ENCODE peak calls at places on chromosomes 5 and 9, in six cellular contexts. C is suprapubic skin, Y is adrenal gland, O is IMR-90, B is tibial artery, L is Peyer's patch. G is an unnamed sample. For H3K9me3 and H3K36me3, the result is how much of the 10 kb centered on the place peaks cover.

GRCh38 chr9:93501406-93501805 is 48.0 kb upstream of the FAM120AOS start:
- DNase-seq in C (no peak), L (no peak), Y (no peak), B (no peak), O (no peak), G (no peak)

GRCh38 chr5:137497396-137498290 is 1.5 kb downstream of the SPOCK1 start:
- DNase-seq in L (no peak), B (no peak), O (no peak), C (no peak), Y (no peak), G (peak)

GRCh38 chr5:17694922-17695321 is 60.7 kb downstream of the TAF11L14 start:
- DNase-seq in B (no peak), Y (no peak), C (no peak), L (no peak), O (no peak), G (peak)

GRCh38 chr5:112657804-112658203 is 79.9 kb upstream of the APC start:
- DNase-seq in L (no peak), B (no peak), C (no peak), O (no peak), Y (no peak), G (no peak)

GRCh38 chr5:175734501-175734900 is 76.6 kb downstream of the HRH2 start:
- DNase-seq in B (peak), C (no peak), Y (no peak), O (no peak), L (no peak), G (no peak)

GRCh38 chr9:16030513-16031185 is 477.8 kb downstream of the CCDC171 start:
- DNase-seq in C (no peak), Y (no peak), O (peak), B (no peak), L (no peak), G (peak)

GRCh38 chr9:135858491-135859185 is 48.7 kb downstream of the CAMSAP1 start:
- DNase-seq in B (no peak), L (no peak), Y (peak), O (peak), C (no peak), G (peak)

GRCh38 chr9:129619787-129620668 is 873 bp downstream of the C9orf50 start:
- DNase-seq in B (no peak), O (peak), Y (no peak), C (no peak), L (no peak), G (no peak)

GRCh38 chr5:174573210-174574014 is 151.0 kb upstream of the MSX2 start:
- DNase-seq in O (peak), C (no peak), L (no peak), Y (no peak), B (no peak), G (no peak)

GRCh38 chr9:129069128-129069824 is 11.6 kb upstream of the DOLPP1 start:
- DNase-seq in C (no peak), B (peak), L (peak), O (no peak), Y (peak), G (no peak)

GRCh38 chr5:173997331-173997730 is 8.4 kb downstream of the C5orf47 start:
- DNase-seq in Y (no peak), B (no peak), O (no peak), L (no peak), C (no peak), G (no peak)

GRCh38 chr9:100534401-100534800 is 43.5 kb upstream of the CAVIN4 start:
- DNase-seq in C (no peak), Y (no peak), O (no peak), B (no peak), L (no peak), G (no peak)

GRCh38 chr5:61229416-61229815 is 67.1 kb upstream of the SMIM15 start:
- DNase-seq in L (no peak), B (no peak), Y (peak), C (no peak), O (no peak), G (no peak)

GRCh38 chr5:88251048-88251711 is 17.5 kb downstream of the TMEM161B start:
- DNase-seq in L (no peak), C (no peak), B (no peak), Y (no peak), O (peak), G (no peak)

GRCh38 chr5:154513669-154514084 is 35.6 kb upstream of the HAND1 start:
- DNase-seq in C (no peak), L (no peak), O (no peak), Y (no peak), B (peak), G (no peak)

GRCh38 chr5:10333154-10334006 is 20.1 kb upstream of the MARCHF6 start:
- DNase-seq in B (peak), C (no peak), O (peak), L (peak), Y (peak), G (peak)

GRCh38 chr5:93589812-93590215 is 6.8 kb downstream of the NR2F1 start:
- DNase-seq in B (no peak), Y (no peak), L (no peak), C (no peak), O (no peak), G (no peak)

GRCh38 chr9:121271368-121272351 is 3.7 kb downstream of the GSN start:
- DNase-seq in Y (no peak), O (peak), C (no peak), B (peak), L (no peak), G (no peak)

GRCh38 chr9:32247173-32247572 is 137.3 kb upstream of the ACO1 start:
- DNase-seq in L (no peak), B (no peak), Y (peak), O (no peak), C (no peak), G (no peak)

GRCh38 chr5:122101636-122102285 is 23.7 kb upstream of the LOX start:
- DNase-seq in B (no peak), O (peak), Y (no peak), C (no peak), L (no peak), G (peak)

GRCh38 chr5:74231697-74232096 is 408.8 kb downstream of the ENC1 start:
- DNase-seq in Y (no peak), B (no peak), O (no peak), L (no peak), C (no peak), G (peak)

GRCh38 chr5:311963-312362 is 9.6 kb upstream of the AHRR start:
- DNase-seq in O (no peak), C (peak), Y (no peak), L (no peak), B (no peak), G (no peak)

GRCh38 chr9:110255417-110256141 is 728 bp downstream of the TXN start:
- DNase-seq in Y (peak), B (peak), C (peak), L (peak), O (peak), G (peak)

GRCh38 chr5:136701191-136701590 is 335.8 kb upstream of the TRPC7 start:
- DNase-seq in B (no peak), Y (no peak), O (no peak), C (no peak), L (no peak), G (peak)

GRCh38 chr9:31030741-31031202 is 1353.7 kb upstream of the ACO1 start:
- DNase-seq in C (no peak), B (no peak), O (no peak), L (no peak), Y (no peak), G (peak)

GRCh38 chr5:61910771-61911170 is 395.2 kb upstream of the KIF2A start:
- DNase-seq in B (no peak), Y (peak), O (no peak), C (no peak), L (no peak), G (peak)

GRCh38 chr9:137296214-137297059 is 5.6 kb downstream of the NRARP start:
- DNase-seq in O (peak), Y (no peak), B (no peak), C (no peak), L (peak), G (no peak)

GRCh38 chr9:33024126-33024965 is 727 bp upstream of the DNAJA1 start:
- DNase-seq in C (no peak), O (peak), B (no peak), L (no peak), Y (peak), G (peak)

GRCh38 chr9:114451707-114452031 is 53.6 kb downstream of the WHRN start:
- DNase-seq in L (no peak), C (no peak), Y (peak), O (no peak), B (no peak), G (no peak)

GRCh38 chr5:173396311-173396993 is 68.2 kb upstream of the STC2 start:
- DNase-seq in C (no peak), L (no peak), O (no peak), Y (no peak), B (no peak), G (no peak)

GRCh38 chr9:125446581-125447094 is 185.0 kb downstream of the GAPVD1 start:
- DNase-seq in Y (no peak), C (no peak), O (no peak), B (no peak), L (no peak), G (no peak)

GRCh38 chr9:26129216-26129615 is 451.0 kb upstream of the TUSC1 start:
- DNase-seq in C (no peak), Y (no peak), L (no peak), B (no peak), O (no peak), G (no peak)

GRCh38 chr5:96001262-96001661 is 39.6 kb upstream of the ELL2 start:
- DNase-seq in B (no peak), O (peak), L (no peak), C (no peak), Y (no peak), G (no peak)

GRCh38 chr9:81814794-81815464 is 113.3 kb upstream of the SPATA31D4 start:
- DNase-seq in O (no peak), Y (no peak), C (no peak), B (no peak), L (no peak), G (peak)

GRCh38 chr5:140785905-140786686 is at the start of gene PCDHA1:
- DNase-seq in B (no peak), L (no peak), O (no peak), Y (no peak), C (no peak), G (no peak)

GRCh38 chr5:140780512-140780911 is 5.4 kb upstream of the PCDHA1 start:
- DNase-seq in L (no peak), C (no peak), O (no peak), B (no peak), Y (no peak), G (no peak)
- H3K9me3 ChIP-seq in L (under half), C (under half), O (under half), B (half or more), Y (under half), G (under half)

DNA sequence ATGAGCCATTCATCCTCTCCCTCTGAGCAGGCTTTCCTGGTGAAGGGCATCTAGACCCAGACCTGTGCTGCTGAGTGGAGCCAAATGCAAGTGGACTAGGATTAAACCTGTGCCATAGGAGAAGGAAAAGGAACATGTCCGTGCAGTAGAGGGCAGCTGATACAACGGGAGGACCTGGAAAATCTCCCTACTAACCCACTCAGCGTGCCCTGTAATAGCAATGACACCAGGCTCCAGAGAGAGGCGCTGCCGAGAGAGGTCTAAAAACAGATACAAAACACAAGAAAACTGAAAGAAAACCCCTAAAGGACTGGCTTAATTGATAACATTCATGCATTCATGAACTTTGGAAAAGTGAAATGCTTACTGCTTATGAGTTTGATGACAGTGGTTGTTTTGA is 60.8 kb downstream of the PFDN1 start:
- DNase-seq in Y (no peak), O (no peak), L (no peak), B (no peak), C (peak), G (no peak)
- TF ChIP-seq CTCF in Y (no peak), O (peak), L (no peak), B (no peak), C (peak), G (peak)

GRCh38 chr9:127438394-127438793 is 12.8 kb downstream of the RPL12 start:
- DNase-seq in B (no peak), L (no peak), O (no peak), C (no peak), Y (no peak), G (no peak)

DNA sequence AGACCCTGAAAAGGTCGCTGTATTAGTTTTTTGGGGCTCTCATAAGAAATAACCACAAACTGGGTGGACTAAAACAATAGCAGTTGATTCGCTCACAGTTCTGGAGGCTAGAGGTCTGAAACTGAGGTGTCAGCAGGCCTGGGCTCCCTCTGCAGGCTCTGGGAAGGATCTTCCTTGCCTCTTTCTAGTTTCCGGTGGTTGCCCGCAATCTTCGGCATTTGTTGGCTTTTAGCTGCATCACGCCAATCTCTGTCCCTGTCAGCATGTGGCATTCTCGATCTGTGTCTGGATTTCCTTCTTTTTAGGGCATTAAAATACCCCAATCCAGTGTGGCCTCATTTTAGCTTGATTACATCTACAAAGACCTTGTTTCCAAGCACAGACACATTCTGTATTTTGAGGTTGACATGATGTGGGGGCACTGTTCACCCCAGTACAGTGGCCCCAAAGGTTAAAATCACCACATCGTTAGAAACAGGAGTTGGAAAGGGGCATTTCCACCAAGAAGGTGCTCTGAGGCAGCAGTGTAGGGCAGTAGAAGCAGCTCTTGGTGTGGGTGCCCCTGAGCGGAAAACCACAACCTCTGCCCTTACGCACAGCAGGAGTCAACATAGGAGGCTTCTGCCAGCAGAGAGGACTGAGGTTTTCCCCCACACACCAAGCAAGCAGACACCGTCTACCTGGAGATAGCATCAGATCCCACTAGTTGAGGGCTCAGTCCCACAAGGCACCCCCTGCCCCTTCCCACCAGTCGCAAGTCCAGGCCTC is 13.5 kb downstream of the ZNF79 start:
- DNase-seq in Y (no peak), B (no peak), C (no peak), L (no peak), O (no peak), G (no peak)
- H3K36me3 ChIP-seq in Y (under half), B (half or more), C (half or more), L (half or more), O (half or more), G (under half)

GRCh38 chr5:80207832-80208231 is 48.0 kb downstream of the SERINC5 start:
- DNase-seq in O (no peak), L (no peak), Y (no peak), B (no peak), C (no peak), G (no peak)

GRCh38 chr5:80211292-80211691 is 44.6 kb downstream of the SERINC5 start:
- DNase-seq in L (no peak), O (no peak), B (no peak), Y (no peak), C (no peak), G (no peak)

GRCh38 chr5:80208337-80208736 is 47.5 kb downstream of the SERINC5 start:
- DNase-seq in L (no peak), O (no peak), Y (no peak), B (no peak), C (no peak), G (no peak)

GRCh38 chr5:80212171-80212667 is 43.6 kb downstream of the SERINC5 start:
- DNase-seq in L (no peak), C (no peak), Y (no peak), O (no peak), B (no peak), G (no peak)

GRCh38 chr5:80210014-80210413 is 45.8 kb downstream of the SERINC5 start:
- DNase-seq in L (no peak), O (no peak), B (no peak), Y (no peak), C (no peak), G (no peak)
- H3K9me3 ChIP-seq in L (under half), O (under half), B (under half), Y (under half), C (under half), G (under half)

GRCh38 chr5:53011233-53011632 is 22.1 kb downstream of the ITGA2 start:
- DNase-seq in O (no peak), B (no peak), Y (no peak), L (no peak), C (no peak), G (no peak)
- TF ChIP-seq CTCF in O (no peak), B (no peak), Y (no peak), L (no peak), C (no peak), G (no peak)

GRCh38 chr9:131140112-131140511 is 14.7 kb downstream of the NUP214 start:
- DNase-seq in Y (no peak), O (no peak), L (no peak), B (no peak), C (no peak), G (no peak)
- H3K36me3 ChIP-seq in Y (under half), O (half or more), L (half or more), B (half or more), C (half or more), G (under half)

GRCh38 chr5:3341446-3342240 is 254.0 kb upstream of the IRX1 start:
- DNase-seq in B (peak), L (no peak), O (no peak), Y (no peak), C (no peak), G (no peak)

GRCh38 chr5:3343911-3344310 is 251.7 kb upstream of the IRX1 start:
- DNase-seq in O (no peak), B (peak), Y (no peak), C (no peak), L (no peak), G (no peak)

GRCh38 chr5:3340471-3340870 is 255.2 kb upstream of the IRX1 start:
- DNase-seq in Y (no peak), O (no peak), C (no peak), B (peak), L (no peak), G (no peak)

GRCh38 chr5:3343211-3343610 is 252.4 kb upstream of the IRX1 start:
- DNase-seq in L (no peak), Y (no peak), B (peak), O (no peak), C (no peak), G (no peak)

GRCh38 chr5:3342271-3343100 is 253.1 kb upstream of the IRX1 start:
- DNase-seq in B (peak), Y (no peak), L (no peak), O (no peak), C (no peak), G (no peak)
- H3K9me3 ChIP-seq in B (under half), Y (under half), L (under half), O (under half), C (under half), G (under half)

GRCh38 chr5:32058101-32058500 is 116.0 kb downstream of the GOLPH3 start:
- DNase-seq in B (no peak), O (no peak), C (no peak), Y (no peak), L (no peak), G (peak)

GRCh38 chr5:32061236-32061635 is 112.9 kb downstream of the GOLPH3 start:
- DNase-seq in O (no peak), L (no peak), Y (no peak), B (no peak), C (no peak), G (no peak)

GRCh38 chr5:32055891-32056866 is 117.9 kb downstream of the GOLPH3 start:
- DNase-seq in C (no peak), L (no peak), Y (no peak), O (no peak), B (no peak), G (peak)

GRCh38 chr5:32059779-32060178 is 114.3 kb downstream of the GOLPH3 start:
- DNase-seq in C (no peak), L (no peak), Y (no peak), O (no peak), B (no peak), G (peak)

GRCh38 chr5:32057157-32058096 is 116.7 kb downstream of the GOLPH3 start:
- DNase-seq in C (no peak), B (no peak), O (no peak), Y (no peak), L (no peak), G (peak)
- TF ChIP-seq CTCF in C (no peak), B (no peak), O (peak), Y (no peak), L (no peak), G (peak)

G was measured in PC-3.